ENCODE peak calls at places on chromosome 4, in eight cellular contexts. L is GM23338; C is fibroblast of the aortic adventitia; B is neural progenitor cell; T is fibroblast of lung; R is IMR-90; A is CD8-positive, alpha-beta T cell; P is AG09309. Z is an unnamed sample.

GRCh38 chr4:153111426-153112070 is 92.7 kb upstream of the TRIM2 start:
- DNase-seq in L (no peak), C (no peak), B (no peak), T (no peak), R (no peak), A (no peak), P (no peak), Z (no peak)

GRCh38 chr4:111398906-111399330 is 746.3 kb upstream of the FAM241A start:
- DNase-seq in L (no peak), C (peak; percentile 52), B (no peak), T (peak; percentile 26), R (peak; percentile 17), A (no peak), P (peak; percentile 24), Z (no peak)

GRCh38 chr4:7861440-7861881 is 78.2 kb downstream of the AFAP1 start:
- DNase-seq in L (peak; percentile 81), C (peak; percentile 99), B (peak; percentile 49), T (peak; percentile 82), R (peak; percentile 97), A (no peak), P (peak; percentile 98), Z (peak; percentile 63)

GRCh38 chr4:120918788-120919187 is 3.7 kb downstream of the PRDM5 start:
- DNase-seq in L (peak; percentile 20), C (peak; percentile 68), B (no peak), T (peak; percentile 27), R (peak; percentile 19), A (no peak), P (no peak), Z (no peak)

GRCh38 chr4:75063417-75063816 is 130.5 kb downstream of the PARM1 start:
- DNase-seq in L (no peak), C (no peak), B (no peak), T (no peak), R (no peak), A (no peak), P (no peak), Z (no peak)

GRCh38 chr4:6121276-6121850 is 79.0 kb downstream of the JAKMIP1 start:
- DNase-seq in L (no peak), C (no peak), B (no peak), T (no peak), R (no peak), A (no peak), P (no peak), Z (no peak)

GRCh38 chr4:4990857-4991540 is 28.3 kb downstream of the CYTL1 start:
- DNase-seq in L (no peak), C (peak; percentile 98), B (no peak), T (peak; percentile 78), R (peak; percentile 62), A (no peak), P (peak; percentile 69), Z (peak; percentile 40)

GRCh38 chr4:27000122-27000521 is 139.5 kb downstream of the STIM2 start:
- DNase-seq in L (no peak), C (no peak), B (no peak), T (no peak), R (no peak), A (no peak), P (no peak), Z (no peak)

GRCh38 chr4:133145241-133145640 is 3.9 kb upstream of the PCDH10 start:
- DNase-seq in L (no peak), C (no peak), B (no peak), T (no peak), R (no peak), A (no peak), P (no peak), Z (no peak)

GRCh38 chr4:158015241-158015640 is 157.6 kb downstream of the GASK1B start:
- DNase-seq in L (no peak), C (peak; percentile 57), B (no peak), T (peak; percentile 45), R (peak; percentile 60), A (no peak), P (no peak), Z (no peak)

GRCh38 chr4:186096681-186097080 is 7.8 kb upstream of the FAM149A start:
- DNase-seq in L (no peak), C (no peak), B (no peak), T (no peak), R (no peak), A (no peak), P (no peak), Z (no peak)

GRCh38 chr4:87030606-87031441 is 96.0 kb downstream of the AFF1 start:
- DNase-seq in L (peak; percentile 40), C (peak; percentile 40), B (peak; percentile 46), T (peak; percentile 46), R (peak; percentile 33), A (no peak), P (no peak), Z (no peak)

GRCh38 chr4:109671350-109671749 is 31.9 kb downstream of the CASP6 start:
- DNase-seq in L (no peak), C (no peak), B (no peak), T (peak; percentile 1), R (no peak), A (no peak), P (no peak), Z (no peak)

GRCh38 chr4:8015512-8015911 is 75.9 kb upstream of the AFAP1 start:
- DNase-seq in L (peak; percentile 37), C (peak; percentile 40), B (no peak), T (no peak), R (peak; percentile 10), A (no peak), P (no peak), Z (no peak)

GRCh38 chr4:158775091-158775651 is 6.3 kb downstream of the FNIP2 start:
- DNase-seq in L (no peak), C (peak; percentile 92), B (no peak), T (peak; percentile 78), R (peak; percentile 68), A (no peak), P (no peak), Z (no peak)

GRCh38 chr4:25926473-25926872 is 12.5 kb downstream of the SMIM20 start:
- DNase-seq in L (no peak), C (no peak), B (no peak), T (no peak), R (no peak), A (no peak), P (no peak), Z (no peak)

GRCh38 chr4:185835336-185835735 is 23.3 kb upstream of the SORBS2 start:
- DNase-seq in L (no peak), C (no peak), B (no peak), T (no peak), R (no peak), A (no peak), P (no peak), Z (no peak)

GRCh38 chr4:180565856-180566431 is 1677.3 kb upstream of the TENM3 start:
- DNase-seq in L (no peak), C (no peak), B (no peak), T (no peak), R (no peak), A (no peak), P (no peak), Z (no peak)

GRCh38 chr4:14853186-14853946 is 148.9 kb upstream of the CPEB2 start:
- DNase-seq in L (peak; percentile 10), C (peak; percentile 89), B (no peak), T (peak; percentile 92), R (peak; percentile 95), A (no peak), P (peak; percentile 49), Z (peak; percentile 30)

GRCh38 chr4:176054942-176055341 is 10.7 kb upstream of the WDR17 start:
- DNase-seq in L (peak; percentile 21), C (no peak), B (no peak), T (no peak), R (no peak), A (no peak), P (no peak), Z (no peak)
- TF ChIP-seq CTCF in L (peak; percentile 46), C (peak; percentile 23), B (peak; percentile 30), T (peak; percentile 14), R (peak; percentile 14), A (no peak), P (peak; percentile 16), Z (no peak)

DNA sequence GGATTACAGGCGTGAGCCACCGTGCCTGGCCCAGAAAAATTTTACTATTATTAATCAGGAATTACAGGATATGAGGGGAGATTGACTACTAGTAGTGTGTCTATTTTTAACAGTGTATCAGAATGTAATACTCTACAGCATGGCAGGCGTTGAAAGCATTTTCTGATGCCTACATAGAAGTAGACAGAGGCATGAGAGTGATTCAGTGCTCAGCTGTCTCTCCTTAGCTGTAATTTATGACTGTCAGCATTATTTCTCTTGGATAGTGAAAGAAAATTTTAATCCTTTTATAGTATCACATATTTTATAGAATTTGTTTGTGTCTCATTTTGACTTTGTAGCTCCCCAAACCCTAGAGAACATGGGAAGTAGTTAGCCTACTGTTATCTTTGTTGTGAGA is 20.7 kb downstream of the ARHGAP24 start:
- DNase-seq in L (no peak), C (no peak), B (no peak), T (no peak), R (no peak), A (no peak), P (no peak), Z (no peak)
- H3K4me3 ChIP-seq in L (no peak overlapping the region), C (no peak overlapping the region), B (no peak overlapping the region), T (no peak overlapping the region), R (no peak overlapping the region), A (no peak overlapping the region), P (no peak overlapping the region), Z (no peak overlapping the region)

DNA sequence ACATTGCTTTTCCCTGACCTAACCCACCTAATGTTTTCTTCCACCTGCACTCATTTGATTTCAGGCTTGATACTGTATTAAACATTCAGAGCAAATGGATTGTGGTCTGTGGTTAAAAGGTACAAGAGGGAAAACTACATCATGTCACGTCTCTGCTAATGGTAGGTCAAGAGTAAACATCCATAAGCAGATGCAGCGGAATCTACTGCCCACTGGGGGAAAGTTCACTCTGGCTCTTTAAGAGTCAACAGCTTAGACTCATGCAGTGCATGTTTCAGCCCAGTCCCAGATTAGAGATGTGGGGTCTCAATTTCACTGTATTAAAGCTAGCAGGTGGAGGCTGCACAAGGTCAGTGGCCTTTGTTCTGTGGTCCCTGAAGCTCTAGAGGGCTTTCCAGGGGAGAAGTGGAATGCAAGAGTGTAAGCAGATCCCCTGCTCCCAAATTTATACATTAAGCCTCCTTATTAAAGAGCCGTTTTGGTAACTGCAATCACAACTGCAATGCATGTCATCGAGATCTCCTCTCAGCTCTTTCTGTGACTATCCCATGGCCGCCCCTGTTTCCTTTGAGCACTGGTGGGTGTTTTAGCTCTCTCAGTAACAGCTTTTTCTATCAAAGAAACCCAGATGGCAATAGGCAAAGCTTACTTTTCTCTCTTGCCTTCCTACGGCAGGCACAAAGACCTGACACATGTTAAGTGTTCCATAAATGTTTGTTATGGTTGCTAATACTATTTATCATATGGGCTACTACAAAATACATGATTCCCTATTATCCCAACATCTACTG is 53.5 kb downstream of the LDB2 start:
- DNase-seq in L (no peak), C (no peak), B (peak; percentile 38), T (peak; percentile 83), R (peak; percentile 85), A (no peak), P (no peak), Z (peak; percentile 63)
- TF ChIP-seq CTCF in L (no peak), C (no peak), B (no peak), T (no peak), R (no peak), A (no peak), P (no peak), Z (no peak)

DNA sequence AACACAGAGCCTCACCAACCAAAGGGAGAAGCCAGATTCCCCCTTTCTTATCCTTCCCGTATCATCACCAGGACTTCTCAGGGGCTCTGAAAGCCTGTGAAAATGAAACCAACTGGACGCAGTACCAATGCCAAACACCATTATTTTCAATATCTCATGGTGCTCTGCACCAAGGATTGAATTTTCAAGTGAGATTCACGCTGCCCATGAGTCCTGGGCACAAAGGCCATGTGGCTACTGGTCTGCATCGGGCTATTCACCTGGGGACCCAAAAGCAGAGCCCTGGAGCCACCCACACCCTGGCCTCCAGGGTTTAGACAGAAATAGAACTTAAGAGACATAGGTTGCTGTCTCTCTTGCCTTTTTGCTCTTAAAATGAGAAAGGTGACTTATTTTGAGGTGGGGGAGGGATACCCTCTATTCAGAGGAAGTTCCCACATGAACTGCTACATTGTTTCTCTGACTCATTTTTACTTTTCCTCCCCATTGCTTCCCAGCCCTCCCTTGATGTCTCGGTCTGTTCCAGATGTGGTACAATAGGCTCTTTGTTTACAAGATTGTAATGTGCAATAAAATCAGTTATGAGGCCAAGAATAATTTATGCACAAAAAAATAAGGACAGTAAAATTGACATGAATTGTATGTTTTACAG is 55.4 kb downstream of the MAML3 start:
- DNase-seq in L (no peak), C (peak; percentile 56), B (no peak), T (peak; percentile 79), R (peak; percentile 87), A (no peak), P (no peak), Z (no peak)
- H3K4me3 ChIP-seq in L (no peak overlapping the region), C (no peak overlapping the region), B (no peak overlapping the region), T (peak overlapping the region; percentile 36), R (peak overlapping the region; percentile 7), A (no peak overlapping the region), P (no peak overlapping the region), Z (no peak overlapping the region)

Z was measured in HFF-Myc.